ENCODE peak calls at places on chromosomes 2 and 18, in five cellular contexts. A is AG04450, Y is tibial artery, N is astrocyte of the spinal cord, K is GM12864. I is an unnamed sample.

GRCh38 chr2:106948550-106948949 is 62.6 kb upstream of the ST6GAL2 start:
- DNase-seq in N (no peak), Y (no peak), K (no peak), A (no peak), I (no peak)

GRCh38 chr18:22309191-22309590 is 108.5 kb downstream of the CTAGE1 start:
- DNase-seq in K (no peak), Y (no peak), N (peak), A (peak), I (peak)

GRCh38 chr2:212145111-212145510 is 393.5 kb downstream of the ERBB4 start:
- DNase-seq in N (peak), K (no peak), Y (no peak), A (no peak), I (peak)

GRCh38 chr2:229714736-229715541 is 584 bp upstream of the DNER start:
- DNase-seq in A (no peak), Y (peak), K (no peak), N (peak), I (peak)

GRCh38 chr2:170845343-170845742 is 28.7 kb downstream of the GAD1 start:
- DNase-seq in Y (no peak), N (no peak), A (no peak), K (no peak), I (no peak)

GRCh38 chr2:143974262-143974661 is 545.7 kb downstream of the ZEB2 start:
- DNase-seq in K (no peak), N (no peak), A (peak), Y (no peak), I (peak)

GRCh38 chr18:45221363-45221762 is 393.9 kb upstream of the SLC14A2 start:
- DNase-seq in A (no peak), K (no peak), N (peak), Y (no peak), I (peak)

GRCh38 chr2:61089797-61090196 is 24.1 kb downstream of the SANBR start:
- DNase-seq in Y (no peak), K (no peak), A (no peak), N (no peak), I (no peak)

GRCh38 chr2:201413143-201413542 is 38.1 kb downstream of the TRAK2 start:
- DNase-seq in K (no peak), N (no peak), Y (no peak), A (no peak), I (no peak)

GRCh38 chr2:106068415-106068814 is 125.7 kb downstream of the UXS1 start:
- DNase-seq in A (no peak), K (no peak), Y (no peak), N (no peak), I (no peak)

GRCh38 chr2:240196716-240197438 is 56.4 kb upstream of the OTOS start:
- DNase-seq in K (no peak), A (no peak), N (no peak), Y (peak), I (no peak)

GRCh38 chr18:36354989-36355388 is 57.5 kb downstream of the FHOD3 start:
- DNase-seq in A (no peak), N (peak), K (no peak), Y (no peak), I (peak)

GRCh38 chr18:22858121-22858520 is 75.0 kb upstream of the RBBP8 start:
- DNase-seq in N (no peak), K (no peak), A (no peak), Y (no peak), I (no peak)

GRCh38 chr18:21672868-21673267 is 31.7 kb downstream of the ABHD3 start:
- DNase-seq in K (no peak), A (no peak), N (peak), Y (no peak), I (peak)

GRCh38 chr18:11654736-11655604 is 34.1 kb upstream of the GNAL start:
- DNase-seq in Y (no peak), A (no peak), N (peak), K (no peak), I (peak)

GRCh38 chr2:42117923-42118758 is 51.0 kb upstream of the EML4 start:
- DNase-seq in A (no peak), Y (no peak), K (no peak), N (peak), I (peak)

GRCh38 chr18:78543201-78543725 is 436.4 kb upstream of the SALL3 start:
- DNase-seq in K (no peak), Y (no peak), N (no peak), A (no peak), I (no peak)

GRCh38 chr2:107418713-107419112 is 408.0 kb upstream of the RGPD4 start:
- DNase-seq in Y (no peak), N (no peak), A (no peak), K (no peak), I (no peak)

GRCh38 chr2:146844226-146844990 is 1000.4 kb upstream of the ACVR2A start:
- DNase-seq in K (no peak), Y (no peak), A (no peak), N (no peak), I (peak)

GRCh38 chr2:48482774-48483173 is 47.2 kb upstream of the STON1 start:
- DNase-seq in A (no peak), Y (no peak), K (no peak), N (peak), I (peak)

GRCh38 chr2:237696471-237696870 is 69.1 kb downstream of the LRRFIP1 start:
- DNase-seq in N (no peak), Y (no peak), A (no peak), K (no peak), I (no peak)

GRCh38 chr2:118003396-118003824 is 10.5 kb downstream of the CCDC93 start:
- DNase-seq in Y (peak), K (peak), A (peak), N (peak), I (peak)

GRCh38 chr2:207394812-207395534 is 134.8 kb upstream of the CREB1 start:
- DNase-seq in A (peak), N (peak), Y (no peak), K (no peak), I (peak)

GRCh38 chr2:226136739-226137138 is 662.9 kb downstream of the IRS1 start:
- DNase-seq in Y (no peak), A (no peak), N (no peak), K (no peak), I (no peak)

GRCh38 chr2:2232167-2232566 is 98.9 kb downstream of the MYT1L start:
- DNase-seq in N (no peak), K (no peak), A (no peak), Y (no peak), I (no peak)

GRCh38 chr2:2233171-2233826 is 97.8 kb downstream of the MYT1L start:
- DNase-seq in K (no peak), N (no peak), A (no peak), Y (no peak), I (no peak)

GRCh38 chr2:2234398-2234797 is 96.7 kb downstream of the MYT1L start:
- DNase-seq in N (no peak), A (no peak), Y (no peak), K (no peak), I (no peak)

GRCh38 chr2:2226326-2226725 is 104.7 kb downstream of the MYT1L start:
- DNase-seq in K (no peak), Y (no peak), N (no peak), A (no peak), I (no peak)

DNA sequence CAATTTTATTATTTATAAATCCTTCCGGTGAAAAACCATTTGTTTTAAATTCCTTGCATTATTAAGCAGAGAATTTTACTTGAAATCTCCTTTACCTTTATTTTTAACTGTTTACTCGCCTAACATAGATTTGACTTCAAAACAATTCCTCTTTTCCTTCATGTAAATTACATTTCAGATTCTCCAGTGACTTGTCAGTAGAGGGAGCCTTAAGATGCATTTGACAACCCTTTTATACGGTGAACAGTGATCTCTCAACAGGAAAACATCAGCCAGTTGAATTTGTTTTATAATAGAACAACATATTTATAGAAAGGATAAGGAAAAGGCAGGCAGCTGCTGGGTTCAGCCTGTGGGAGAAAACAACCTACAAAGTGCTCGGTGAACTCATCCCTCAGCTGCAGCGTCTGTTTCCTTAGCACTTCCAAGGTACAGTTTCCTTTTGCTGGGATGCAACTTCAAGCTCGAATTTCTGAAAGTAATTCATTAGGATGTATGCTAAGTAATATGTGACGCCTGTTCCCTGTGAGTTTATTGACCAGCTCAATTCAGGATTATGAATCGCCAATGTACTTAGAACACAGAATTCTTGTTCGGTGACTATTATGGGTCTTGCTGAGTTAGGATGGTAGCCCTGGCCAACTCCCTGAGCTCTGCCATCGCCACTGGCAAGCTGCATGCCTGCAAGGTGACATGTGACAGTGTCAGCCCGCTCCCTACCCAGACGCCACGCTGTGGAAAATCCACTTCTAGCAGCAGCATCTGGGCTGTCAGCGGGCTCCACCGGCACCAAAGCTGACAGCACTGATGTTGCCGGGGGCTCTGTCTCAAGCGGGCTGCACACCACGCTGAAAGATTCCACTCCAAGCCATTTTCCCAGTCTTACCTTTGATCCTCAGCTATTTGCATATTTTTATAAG is 100.9 kb downstream of the MYT1L start:
- DNase-seq in N (peak), A (no peak), K (no peak), Y (no peak), I (no peak)
- TF ChIP-seq CTCF in N (no peak), A (no peak), K (no peak), Y (no peak), I (no peak)

GRCh38 chr2:234745347-234745746 is 206.5 kb upstream of the SH3BP4 start:
- DNase-seq in Y (no peak), N (no peak), A (no peak), K (no peak), I (no peak)
- TF ChIP-seq CTCF in Y (no peak), N (no peak), A (no peak), K (peak), I (peak)

DNA sequence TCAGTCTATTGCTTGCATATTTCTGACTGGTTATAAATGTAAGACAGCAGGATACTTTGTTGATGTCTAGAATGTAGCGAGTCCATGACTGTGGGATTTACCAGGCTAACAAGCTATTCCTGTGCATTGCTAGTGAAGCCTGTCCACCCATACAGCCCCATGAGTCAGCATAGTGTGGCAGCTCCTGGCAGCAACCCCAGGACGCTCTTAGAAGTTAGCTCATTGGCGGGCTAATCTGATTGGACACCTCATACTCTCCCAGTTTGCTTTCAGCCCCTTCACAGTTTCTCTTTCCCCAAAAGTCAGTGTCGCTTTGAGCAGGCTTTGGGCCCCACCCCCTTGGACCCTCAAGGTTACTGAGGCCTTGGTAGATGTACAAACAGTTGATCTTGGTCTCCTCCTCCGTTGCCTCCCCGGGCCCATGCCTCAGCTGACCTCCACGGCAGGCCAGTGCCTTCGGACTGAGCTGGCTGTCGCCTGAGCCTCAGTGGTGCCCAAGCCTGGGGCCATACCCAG is 48.0 kb downstream of the COA5 start:
- DNase-seq in A (peak), Y (peak), K (no peak), N (peak), I (peak)
- TF ChIP-seq CTCF in A (no peak), Y (no peak), K (no peak), N (no peak), I (no peak)

DNA sequence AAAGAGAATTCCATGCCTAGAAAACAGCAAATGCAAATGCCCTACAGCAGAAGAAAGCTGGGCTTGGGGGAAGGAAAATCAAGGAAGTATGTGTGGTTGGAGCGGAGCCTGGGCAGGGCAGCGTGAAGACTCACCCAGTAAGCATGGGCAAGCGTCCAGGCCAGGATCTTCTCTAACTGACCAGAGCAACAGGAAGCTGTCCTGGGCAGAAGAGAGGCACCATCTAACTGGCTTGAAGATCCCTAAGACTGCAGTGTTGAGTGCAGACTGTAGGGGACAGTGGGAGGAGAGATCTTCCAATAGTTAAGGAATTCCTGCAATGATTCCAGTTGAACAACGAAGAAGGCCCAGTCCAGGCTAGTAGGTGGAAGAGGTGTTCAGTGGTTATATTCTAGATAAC is 57.9 kb downstream of the NXPH2 start:
- DNase-seq in N (no peak), Y (peak), A (no peak), K (no peak), I (no peak)
- TF ChIP-seq CTCF in N (no peak), Y (no peak), A (no peak), K (no peak), I (no peak)

I was measured in fibroblast of the aortic adventitia.